ENCODE peak calls at places on chromosomes 4 and X, in ten cellular contexts. J is heart right ventricle, M is uterus, P is hepatocyte, V is neural progenitor cell, Q is AG04450, W is stomach, Z is fibroblast of lung, K is colonic mucosa, L is prostate gland. Y is an unnamed sample. For H3K27me3, the result is how much of the 10 kb centered on the place peaks cover.

GRCh38 chr4:1400191-1400805 is 5.9 kb downstream of the NKX1-1 start:
- DNase-seq in J (no peak), M (peak), P (no peak), V (no peak), Q (no peak), W (peak), Z (no peak), K (no peak), L (no peak), Y (no peak)

GRCh38 chrX:13398073-13398823 is 78.4 kb upstream of the ATXN3L start:
- DNase-seq in J (peak), M (peak), P (peak), V (no peak), Q (peak), W (peak), Z (peak), K (no peak), L (no peak), Y (peak)

GRCh38 chr4:154049457-154050181 is 260.7 kb upstream of the SFRP2 start:
- DNase-seq in J (no peak), M (peak), P (peak), V (peak), Q (no peak), W (no peak), Z (peak), K (no peak), L (no peak), Y (peak)

GRCh38 chrX:132258509-132258908 is 39.3 kb upstream of the RAP2C start:
- DNase-seq in J (no peak), M (no peak), P (no peak), V (no peak), Q (no peak), W (no peak), Z (no peak), K (no peak), L (no peak), Y (no peak)

GRCh38 chr4:110617095-110617494 is 5.8 kb downstream of the PITX2 start:
- DNase-seq in J (no peak), M (no peak), P (no peak), V (no peak), Q (no peak), W (no peak), Z (no peak), K (no peak), L (no peak), Y (no peak)

GRCh38 chr4:177047851-177048174 is 255.1 kb upstream of the VEGFC start:
- DNase-seq in J (no peak), M (no peak), P (no peak), V (no peak), Q (no peak), W (no peak), Z (peak), K (no peak), L (no peak), Y (no peak)

GRCh38 chr4:38673109-38673978 is 9.3 kb downstream of the KLF3 start:
- DNase-seq in J (peak), M (peak), P (peak), V (no peak), Q (no peak), W (peak), Z (peak), K (peak), L (peak), Y (peak)

GRCh38 chrX:20989361-20989760 is 384.9 kb upstream of the CNKSR2 start:
- DNase-seq in J (no peak), M (no peak), P (no peak), V (no peak), Q (no peak), W (no peak), Z (peak), K (no peak), L (no peak), Y (no peak)

GRCh38 chrX:130125090-130125489 is 14.8 kb upstream of the ELF4 start:
- DNase-seq in J (peak), M (peak), P (peak), V (no peak), Q (no peak), W (peak), Z (peak), K (no peak), L (peak), Y (no peak)

GRCh38 chrX:84216406-84216805 is 28.4 kb upstream of the RPS6KA6 start:
- DNase-seq in J (no peak), M (no peak), P (no peak), V (no peak), Q (no peak), W (no peak), Z (no peak), K (no peak), L (no peak), Y (no peak)

GRCh38 chr4:65302145-65302544 is 368.1 kb downstream of the EPHA5 start:
- DNase-seq in J (no peak), M (no peak), P (no peak), V (no peak), Q (no peak), W (no peak), Z (peak), K (no peak), L (no peak), Y (no peak)

GRCh38 chrX:12149670-12150407 is 11.6 kb downstream of the FRMPD4 start:
- DNase-seq in J (no peak), M (no peak), P (no peak), V (no peak), Q (no peak), W (no peak), Z (no peak), K (no peak), L (no peak), Y (no peak)

GRCh38 chrX:43679778-43680177 is 23.7 kb downstream of the MAOA start:
- DNase-seq in J (no peak), M (no peak), P (peak), V (no peak), Q (no peak), W (no peak), Z (no peak), K (no peak), L (no peak), Y (no peak)

GRCh38 chrX:135520022-135520552 is 373 bp upstream of the INTS6L start:
- DNase-seq in J (no peak), M (no peak), P (peak), V (peak), Q (peak), W (no peak), Z (peak), K (no peak), L (no peak), Y (no peak)

GRCh38 chrX:25178555-25178954 is 162.8 kb upstream of the ARX start:
- DNase-seq in J (no peak), M (no peak), P (no peak), V (no peak), Q (no peak), W (no peak), Z (no peak), K (no peak), L (no peak), Y (no peak)

GRCh38 chr4:185846550-185847210 is 34.7 kb upstream of the SORBS2 start:
- DNase-seq in J (no peak), M (no peak), P (no peak), V (no peak), Q (no peak), W (no peak), Z (no peak), K (no peak), L (no peak), Y (no peak)

GRCh38 chr4:176334066-176334465 is 14.3 kb downstream of the SPCS3 start:
- DNase-seq in J (no peak), M (no peak), P (peak), V (no peak), Q (no peak), W (no peak), Z (no peak), K (no peak), L (no peak), Y (no peak)

GRCh38 chr4:5220028-5220427 is 168.7 kb downstream of the STK32B start:
- DNase-seq in J (no peak), M (no peak), P (peak), V (peak), Q (no peak), W (no peak), Z (peak), K (no peak), L (no peak), Y (peak)

GRCh38 chr4:140351778-140352177 is 21.7 kb upstream of the SCOC start:
- DNase-seq in J (no peak), M (no peak), P (no peak), V (no peak), Q (no peak), W (no peak), Z (no peak), K (no peak), L (no peak), Y (no peak)

GRCh38 chr4:108398326-108398725 is 222.1 kb upstream of the RPL34 start:
- DNase-seq in J (no peak), M (no peak), P (no peak), V (peak), Q (no peak), W (no peak), Z (peak), K (no peak), L (no peak), Y (no peak)

DNA sequence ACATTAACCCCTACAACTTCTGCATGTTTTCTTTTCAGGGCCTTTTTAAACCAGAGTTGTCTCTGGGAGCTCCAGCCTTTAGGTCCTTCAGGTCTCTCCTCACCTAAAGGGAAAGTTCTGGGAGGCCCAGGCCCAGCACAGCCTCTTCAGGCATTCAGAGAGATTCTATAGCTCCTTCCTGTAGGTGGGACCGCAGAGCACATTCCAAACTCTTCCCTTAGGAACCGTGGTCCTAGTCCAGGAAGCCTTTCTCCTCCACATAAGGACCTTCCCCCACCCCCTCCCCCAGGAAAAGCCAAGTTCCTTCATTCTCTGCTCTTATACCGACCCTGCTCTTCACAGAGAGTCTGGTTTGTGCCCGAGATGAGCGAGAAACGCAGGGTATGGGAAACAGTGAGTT is 14.8 kb downstream of the NKX6-1 start:
- DNase-seq in J (no peak), M (no peak), P (no peak), V (no peak), Q (no peak), W (no peak), Z (no peak), K (no peak), L (no peak), Y (no peak)
- H3K27me3 ChIP-seq in J (half or more), M (half or more), P (half or more), V (half or more), Q (half or more), W (half or more), Z (under half), K (half or more), L (under half), Y (under half)

DNA sequence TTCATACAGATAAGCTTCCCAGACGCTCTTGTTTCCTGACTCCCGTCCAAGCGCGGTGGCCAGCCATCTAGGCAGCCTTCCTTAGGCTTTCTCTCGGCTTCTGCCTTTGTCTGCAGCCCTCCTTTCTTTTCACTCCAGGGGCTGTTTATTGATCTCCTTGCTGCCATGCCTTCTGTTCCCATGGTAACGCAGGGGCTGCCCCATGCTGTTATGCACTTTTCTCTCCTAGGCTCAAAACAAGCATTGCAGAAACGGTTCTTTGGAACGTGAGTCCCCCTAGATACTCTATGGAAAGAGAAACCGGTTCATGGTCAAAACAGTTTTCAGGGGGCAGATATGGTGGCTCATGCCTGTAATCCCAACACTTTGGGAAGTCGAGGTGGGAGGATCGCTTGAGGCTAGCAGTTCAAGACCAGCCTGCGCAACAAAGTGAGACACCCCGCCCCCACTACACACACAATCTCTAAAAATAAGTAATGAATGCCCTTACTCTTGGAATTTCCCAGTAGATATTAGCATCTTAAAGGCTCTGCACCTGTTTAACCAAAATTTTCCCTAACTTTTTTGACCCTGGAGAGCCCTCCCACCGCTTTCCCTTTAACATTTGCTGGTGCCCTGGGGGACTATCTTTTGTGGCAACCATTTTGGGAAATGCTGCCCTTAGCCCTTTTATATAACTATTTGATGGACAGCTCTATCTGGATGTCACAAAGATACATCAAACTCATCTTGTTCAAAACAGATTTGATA is 53.9 kb upstream of the ZNF157 start:
- DNase-seq in J (peak), M (no peak), P (no peak), V (peak), Q (no peak), W (peak), Z (peak), K (no peak), L (no peak), Y (no peak)
- H3K4me3 ChIP-seq in J (peak), M (no peak), P (no peak), V (peak), Q (peak), W (no peak), Z (peak), K (no peak), L (no peak), Y (no peak)

GRCh38 chr4:107034091-107034698 is 1.9 kb downstream of the DKK2 start:
- DNase-seq in J (no peak), M (peak), P (peak), V (peak), Q (no peak), W (no peak), Z (peak), K (no peak), L (peak), Y (no peak)
- TF ChIP-seq CTCF in J (no peak), M (no peak), P (peak), V (peak), Q (no peak), W (no peak), Z (peak), K (no peak), L (no peak), Y (no peak)

GRCh38 chr4:8696369-8697127 is 104.0 kb downstream of the CPZ start:
- DNase-seq in J (no peak), M (no peak), P (no peak), V (no peak), Q (no peak), W (no peak), Z (no peak), K (no peak), L (no peak), Y (no peak)
- H3K27me3 ChIP-seq in J (half or more), M (under half), P (under half), V (under half), Q (under half), W (under half), Z (under half), K (under half), L (under half), Y (under half)

DNA sequence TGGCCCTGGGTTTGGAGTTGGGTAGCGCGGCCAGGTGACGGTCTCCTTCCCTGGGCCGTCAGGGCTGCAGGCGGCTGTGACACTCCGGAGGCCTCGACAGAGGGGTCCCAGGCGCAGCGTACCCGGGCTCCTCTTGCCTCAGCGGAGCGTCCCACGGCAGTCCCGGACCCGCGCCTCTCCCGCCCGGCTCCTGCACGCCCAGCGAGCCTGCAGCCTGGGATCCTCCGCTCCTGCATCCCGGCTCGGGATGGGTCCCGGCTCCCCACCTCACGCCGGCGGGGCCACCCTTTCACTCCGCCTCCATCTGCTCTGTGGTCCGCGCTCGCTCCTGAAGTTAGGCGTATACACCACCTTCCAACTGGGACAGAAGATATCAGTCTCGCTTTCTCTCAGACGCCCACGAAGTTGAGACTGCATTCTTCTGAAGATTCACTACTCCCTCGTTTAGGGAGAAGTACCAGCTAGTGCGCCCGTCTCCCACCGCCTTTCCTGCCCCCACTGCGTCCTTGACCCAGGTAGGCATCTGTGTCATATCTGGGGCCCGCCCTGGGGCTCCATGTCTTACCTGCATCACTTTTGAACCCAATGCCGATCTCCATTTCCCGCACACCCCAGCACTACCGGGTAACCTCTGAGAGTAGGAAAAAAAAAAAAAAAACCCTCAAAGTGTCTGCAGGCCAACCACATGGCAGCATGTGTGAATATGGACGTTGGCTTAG is 32.3 kb upstream of the KDR start:
- DNase-seq in J (no peak), M (no peak), P (no peak), V (no peak), Q (no peak), W (no peak), Z (no peak), K (no peak), L (no peak), Y (no peak)
- H3K4me3 ChIP-seq in J (peak), M (no peak), P (no peak), V (no peak), Q (no peak), W (peak), Z (peak), K (no peak), L (no peak), Y (no peak)

GRCh38 chr4:122711893-122712292 is 20.6 kb upstream of the BBS12 start:
- DNase-seq in J (no peak), M (no peak), P (no peak), V (no peak), Q (no peak), W (no peak), Z (no peak), K (no peak), L (no peak), Y (no peak)

GRCh38 chr4:122718265-122718664 is 14.2 kb upstream of the BBS12 start:
- DNase-seq in J (no peak), M (no peak), P (no peak), V (no peak), Q (no peak), W (no peak), Z (no peak), K (no peak), L (no peak), Y (no peak)

GRCh38 chr4:122712782-122713181 is 19.7 kb upstream of the BBS12 start:
- DNase-seq in J (no peak), M (no peak), P (no peak), V (no peak), Q (no peak), W (no peak), Z (peak), K (no peak), L (no peak), Y (no peak)

GRCh38 chr4:122715221-122715620 is 17.3 kb upstream of the BBS12 start:
- DNase-seq in J (no peak), M (no peak), P (no peak), V (no peak), Q (no peak), W (no peak), Z (no peak), K (no peak), L (no peak), Y (no peak)

GRCh38 chr4:122716825-122717448 is 15.6 kb upstream of the BBS12 start:
- DNase-seq in J (peak), M (peak), P (peak), V (peak), Q (no peak), W (peak), Z (peak), K (peak), L (peak), Y (peak)
- TF ChIP-seq CTCF in J (peak), M (peak), P (peak), V (peak), Q (peak), W (peak), Z (peak), K (peak), L (peak), Y (peak)

Y was measured in Caco-2.